ENCODE peak calls at places on chromosomes 6 and 20, in eight cellular contexts. F, X, L, W, A, Y, N and T are unnamed samples.

GRCh38 chr6:29916741-29917140 is 25.6 kb upstream of the HLA-A start:
- DNase-seq in Y (no peak), W (no peak), N (no peak), X (no peak), F (no peak), L (no peak), A (no peak), T (no peak)

GRCh38 chr20:34532320-34532719 is 16.1 kb downstream of the DYNLRB1 start:
- DNase-seq in L (no peak), A (no peak), X (no peak), W (no peak), Y (no peak), N (no peak), F (no peak), T (no peak)

GRCh38 chr20:53070714-53071392 is 98.7 kb downstream of the TSHZ2 start:
- DNase-seq in N (no peak), Y (no peak), A (no peak), W (no peak), L (no peak), F (no peak), X (no peak), T (peak; percentile 65)

GRCh38 chr6:24859132-24859531 is 60.4 kb upstream of the ARMH2 start:
- DNase-seq in W (no peak), F (no peak), N (no peak), A (no peak), X (no peak), Y (no peak), L (no peak), T (no peak)

GRCh38 chr6:89368107-89368506 is 15.6 kb upstream of the UBE2J1 start:
- DNase-seq in N (peak; percentile 72), F (peak; percentile 71), A (peak; percentile 84), W (peak; percentile 63), Y (peak; percentile 73), X (peak; percentile 83), L (peak; percentile 62), T (no peak)

GRCh38 chr6:159217595-159218275 is 48.5 kb downstream of the FNDC1 start:
- DNase-seq in X (peak; percentile 23), N (peak; percentile 61), F (peak; percentile 23), Y (no peak), W (no peak), L (no peak), A (no peak), T (no peak)

GRCh38 chr6:138685781-138686180 is 87.8 kb upstream of the CCDC28A start:
- DNase-seq in L (no peak), Y (no peak), W (no peak), X (no peak), N (no peak), A (no peak), F (no peak), T (no peak)

GRCh38 chr20:50928469-50928868 is 2.8 kb downstream of the ADNP start:
- DNase-seq in Y (no peak), A (no peak), F (no peak), L (no peak), W (no peak), N (peak; percentile 38), X (no peak), T (no peak)

GRCh38 chr20:21289651-21290050 is 13.5 kb upstream of the XRN2 start:
- DNase-seq in X (no peak), F (peak; percentile 39), Y (no peak), N (no peak), A (no peak), W (no peak), L (no peak), T (no peak)

GRCh38 chr20:59940129-59940955 is at the start of the genes FAM217B and PPP1R3D:
- DNase-seq in W (peak; percentile 96), Y (peak; percentile 97), X (peak; percentile 96), A (peak; percentile 98), N (peak; percentile 99), L (peak; percentile 98), F (peak; percentile 96), T (peak; percentile 92)

GRCh38 chr6:26041946-26042345 is 45.3 kb upstream of the HFE start:
- DNase-seq in Y (no peak), W (no peak), L (no peak), N (no peak), X (no peak), A (no peak), F (no peak), T (no peak)

GRCh38 chr20:19918965-19919329 is 98.2 kb upstream of the NAA20 start:
- DNase-seq in W (no peak), N (no peak), L (no peak), X (no peak), Y (no peak), F (no peak), A (no peak), T (no peak)

GRCh38 chr20:11305406-11305805 is 612.3 kb upstream of the BTBD3 start:
- DNase-seq in Y (peak; percentile 10), A (no peak), W (no peak), L (no peak), N (peak; percentile 29), X (no peak), F (no peak), T (no peak)

GRCh38 chr6:3628143-3628840 is 123.2 kb downstream of the PXDC1 start:
- DNase-seq in F (no peak), X (no peak), L (no peak), Y (no peak), N (no peak), A (no peak), W (no peak), T (no peak)

GRCh38 chr6:89566930-89567634 is 71.5 kb downstream of the LYRM2 start:
- DNase-seq in N (no peak), Y (no peak), F (no peak), W (no peak), X (no peak), L (no peak), A (no peak), T (no peak)

GRCh38 chr6:107045733-107046312 is 17.8 kb downstream of the MTRES1 start:
- DNase-seq in X (peak; percentile 13), N (no peak), L (no peak), F (no peak), A (no peak), W (no peak), Y (peak; percentile 48), T (no peak)

GRCh38 chr6:123105561-123105960 is 109.5 kb downstream of the CLVS2 start:
- DNase-seq in F (no peak), A (no peak), L (no peak), W (no peak), X (no peak), N (no peak), Y (peak; percentile 72), T (no peak)

GRCh38 chr6:40799296-40800020 is 212.3 kb upstream of the LRFN2 start:
- DNase-seq in X (no peak), Y (no peak), A (no peak), N (no peak), W (no peak), L (no peak), F (no peak), T (no peak)

GRCh38 chr6:139427199-139427598 is 52.8 kb upstream of the CITED2 start:
- DNase-seq in N (no peak), A (no peak), W (no peak), Y (no peak), F (no peak), X (no peak), L (no peak), T (no peak)

GRCh38 chr20:46708172-46708860 is 1.1 kb upstream of the SLC2A10 start:
- DNase-seq in Y (no peak), X (no peak), W (no peak), F (no peak), N (no peak), L (no peak), A (peak; percentile 90), T (no peak)
- TF ChIP-seq CTCF in Y (peak; percentile 4), X (peak; percentile 5), W (no peak), F (no peak), N (no peak), L (no peak), A (peak; percentile 49), T (no peak)

DNA sequence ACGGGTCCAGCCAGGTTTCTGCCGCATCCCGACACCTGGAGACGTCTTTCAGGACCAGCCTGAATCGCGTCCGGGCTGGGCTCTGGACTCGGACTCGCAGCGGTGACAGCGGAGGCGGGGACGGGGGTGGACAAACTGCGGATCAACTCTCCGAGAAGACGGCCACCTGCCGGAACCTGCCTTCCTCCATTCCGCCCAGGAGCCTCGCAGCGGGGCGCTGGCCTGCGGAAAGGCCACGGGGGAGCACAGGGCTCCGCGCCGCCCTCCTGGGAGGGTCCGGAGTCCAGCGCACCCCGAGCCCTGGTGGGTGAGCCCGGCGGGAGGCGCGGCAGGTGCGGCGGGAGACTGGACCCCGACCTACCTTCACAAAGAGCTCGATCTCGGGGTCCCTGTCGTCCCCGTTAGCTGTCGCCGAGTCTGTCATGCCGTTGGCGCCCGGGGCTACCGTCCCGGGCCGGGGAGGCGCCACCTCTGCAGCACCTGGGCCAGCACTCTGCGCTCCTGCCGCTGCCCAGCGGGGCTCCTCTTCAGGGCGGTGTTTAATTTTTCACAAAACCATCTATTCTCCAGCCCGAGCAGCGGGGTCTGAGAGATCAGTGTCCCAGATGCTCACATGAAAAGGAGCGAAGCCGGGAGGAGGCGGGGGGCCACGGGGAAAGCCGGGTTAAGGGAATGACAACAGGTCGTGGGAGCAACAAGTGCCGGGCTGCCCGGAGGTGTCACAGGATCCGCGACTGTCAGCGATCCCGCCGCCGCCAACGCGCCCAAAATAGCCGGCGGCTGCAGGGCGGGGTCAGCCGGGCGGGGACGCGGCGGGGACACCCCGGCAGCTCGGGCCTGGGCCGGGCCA is at the start of gene CLIC5:
- DNase-seq in L (peak; percentile 76), Y (no peak), N (no peak), W (no peak), A (peak; percentile 70), F (no peak), X (peak; percentile 81), T (no peak)
- H3K4me3 ChIP-seq in L (peak within 1 kb of the TSS; percentile 91), Y (no peak within 1 kb of the TSS), N (no peak within 1 kb of the TSS), W (peak within 1 kb of the TSS; percentile 25), A (peak within 1 kb of the TSS; percentile 55), F (no peak within 1 kb of the TSS), X (peak within 1 kb of the TSS; percentile 77), T (peak within 1 kb of the TSS; percentile 48)

DNA sequence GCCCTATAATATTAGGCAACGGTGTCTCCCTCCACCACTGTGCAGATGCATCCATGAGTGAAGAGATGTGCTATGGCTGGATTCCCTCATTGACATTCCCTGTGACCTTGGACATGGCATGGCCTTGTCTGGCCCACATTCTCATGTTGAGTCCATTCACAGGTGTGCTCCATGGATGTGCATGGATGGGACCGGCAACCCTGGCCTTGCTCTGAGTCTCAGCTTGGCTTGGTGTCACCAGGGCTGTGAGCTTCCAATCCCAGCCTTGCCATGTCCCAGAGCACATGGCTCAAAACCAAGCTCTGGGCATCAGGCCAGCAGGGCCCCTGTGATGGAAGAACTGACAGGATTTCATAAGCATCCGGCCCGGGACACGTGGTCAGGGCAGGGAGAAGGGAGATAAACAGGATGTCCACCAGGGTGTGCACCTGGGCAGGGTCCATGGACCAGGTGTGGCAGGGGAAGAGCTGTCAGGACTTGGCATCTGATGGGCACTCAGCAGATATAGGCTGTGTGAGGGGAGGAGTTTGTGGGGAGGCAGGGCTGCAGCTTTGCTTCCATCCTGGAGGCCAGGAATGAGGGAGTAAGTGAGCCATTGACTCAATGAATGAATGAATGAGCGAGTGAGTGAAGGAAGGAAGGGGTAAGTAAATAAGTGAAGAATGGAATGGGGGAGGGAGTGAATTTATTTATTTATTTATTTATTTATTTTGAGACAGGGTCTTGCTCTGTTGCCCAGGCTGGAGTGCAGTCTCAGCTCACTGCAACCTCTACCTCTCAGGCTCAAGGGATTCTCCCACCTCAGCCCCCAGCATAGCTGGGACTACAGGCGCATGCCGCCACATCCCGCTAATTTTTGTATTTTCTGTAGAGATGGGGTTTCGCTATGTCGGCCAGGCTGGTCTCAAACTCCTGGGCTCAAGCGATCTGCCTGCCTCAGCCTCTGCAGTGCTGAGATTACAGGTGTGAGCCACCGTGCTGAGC is 15.7 kb downstream of the NRSN2 start:
- DNase-seq in W (peak; percentile 43), Y (peak; percentile 92), L (peak; percentile 87), N (peak; percentile 78), A (peak; percentile 89), F (peak; percentile 81), X (no peak), T (peak; percentile 95)
- TF ChIP-seq CTCF in W (no peak), Y (peak; percentile 56), L (peak; percentile 49), N (no peak), A (peak; percentile 35), F (peak; percentile 44), X (peak; percentile 61), T (peak; percentile 65)

GRCh38 chr6:33161354-33162320 is 30.6 kb downstream of the COL11A2 start:
- DNase-seq in Y (peak; percentile 66), A (peak; percentile 85), L (peak; percentile 84), X (peak; percentile 78), F (peak; percentile 54), W (peak; percentile 83), N (peak; percentile 71), T (no peak)
- H3K4me3 ChIP-seq in Y (peak overlapping the region; percentile 39), A (peak overlapping the region; percentile 44), L (peak overlapping the region; percentile 49), X (peak overlapping the region; percentile 23), F (peak overlapping the region; percentile 59), W (peak overlapping the region; percentile 40), N (no peak overlapping the region), T (peak overlapping the region; percentile 44)